ENCODE peak calls at places on chromosomes 6 and 20, in six cellular contexts. E is immature natural killer cell; L is posterior vena cava; J is NCI-H1930; S is cardiac muscle cell; C is activated T-helper 1 cell treated with anti-CD3 and anti-CD28 coated beads, Interleukin-2, amount 50 U/mL, for 16 hours. N is an unnamed sample.

GRCh38 chr6:73782911-73783310 is 86.9 kb downstream of the CD109 start:
- DNase-seq in E (no peak), L (no peak), J (no peak), S (no peak), C (no peak), N (no peak)

GRCh38 chr6:31874084-31874670 is 4.6 kb downstream of the SLC44A4 start:
- DNase-seq in E (no peak), L (no peak), J (no peak), S (no peak), C (no peak), N (no peak)

GRCh38 chr20:64110411-64111068 is 3.2 kb upstream of the NPBWR2 start:
- DNase-seq in E (no peak), L (peak), J (no peak), S (no peak), C (no peak), N (no peak)

GRCh38 chr6:35161265-35161664 is 20.1 kb upstream of the TCP11 start:
- DNase-seq in E (no peak), L (no peak), J (no peak), S (no peak), C (no peak), N (no peak)

GRCh38 chr6:35955071-35955470 is 34.2 kb upstream of the SRPK1 start:
- DNase-seq in E (no peak), L (no peak), J (no peak), S (no peak), C (no peak), N (no peak)

GRCh38 chr6:9921366-9921765 is 493.5 kb downstream of the TFAP2A start:
- DNase-seq in E (no peak), L (no peak), J (no peak), S (no peak), C (no peak), N (no peak)

GRCh38 chr20:61185181-61185580 is 66.9 kb upstream of the CDH4 start:
- DNase-seq in E (no peak), L (no peak), J (no peak), S (no peak), C (no peak), N (no peak)

GRCh38 chr6:136344420-136344819 is 54.8 kb upstream of the BCLAF1 start:
- DNase-seq in E (no peak), L (no peak), J (no peak), S (peak), C (no peak), N (no peak)

GRCh38 chr6:23091795-23092194 is 522.4 kb downstream of the HDGFL1 start:
- DNase-seq in E (no peak), L (no peak), J (no peak), S (peak), C (no peak), N (no peak)

N was measured in Jurkat, Clone E6-1.